ENCODE peak calls at places on chromosomes 6 and 20, in eight cellular contexts. One of them, this sample, is unnamed.

GRCh38 chr20:6769953-6770831 is 2.7 kb downstream of the BMP2 start:
- DNase-seq in activated gamma-delta T cell: no peak
- DNase-seq in EL: no peak
- DNase-seq in GM12878: no peak
- DNase-seq in left ventricle myocardium superior: peak; percentile 56
- DNase-seq in effector memory CD4-positive, alpha-beta T cell: no peak
- DNase-seq in activated CD8-positive, alpha-beta memory T cell treated with anti-CD3 and anti-CD28 coated beads for 48 hours: no peak
- DNase-seq in naive B cell: no peak
- DNase-seq in this sample: peak; percentile 61

GRCh38 chr6:27505209-27506027 is 32.5 kb upstream of the ZNF184 start:
- DNase-seq in naive B cell: peak; percentile 24
- DNase-seq in GM12878: peak; percentile 63
- DNase-seq in effector memory CD4-positive, alpha-beta T cell: peak; percentile 62
- DNase-seq in left ventricle myocardium superior: no peak
- DNase-seq in activated gamma-delta T cell: no peak
- DNase-seq in EL: peak; percentile 82
- DNase-seq in activated CD8-positive, alpha-beta memory T cell treated with anti-CD3 and anti-CD28 coated beads for 48 hours: no peak
- DNase-seq in this sample: no peak

GRCh38 chr6:8143945-8144344 is 41.6 kb upstream of the EEF1E1 start:
- DNase-seq in left ventricle myocardium superior: no peak
- DNase-seq in effector memory CD4-positive, alpha-beta T cell: no peak
- DNase-seq in activated CD8-positive, alpha-beta memory T cell treated with anti-CD3 and anti-CD28 coated beads for 48 hours: no peak
- DNase-seq in activated gamma-delta T cell: no peak
- DNase-seq in EL: no peak
- DNase-seq in naive B cell: no peak
- DNase-seq in GM12878: no peak
- DNase-seq in this sample: no peak

GRCh38 chr6:127366281-127367022 is 23.0 kb upstream of the ECHDC1 start:
- DNase-seq in left ventricle myocardium superior: no peak
- DNase-seq in GM12878: no peak
- DNase-seq in effector memory CD4-positive, alpha-beta T cell: no peak
- DNase-seq in EL: peak; percentile 99
- DNase-seq in activated gamma-delta T cell: no peak
- DNase-seq in activated CD8-positive, alpha-beta memory T cell treated with anti-CD3 and anti-CD28 coated beads for 48 hours: no peak
- DNase-seq in naive B cell: no peak
- DNase-seq in this sample: no peak

GRCh38 chr6:4516206-4516605 is 260.0 kb upstream of the CDYL start:
- DNase-seq in left ventricle myocardium superior: no peak
- DNase-seq in EL: no peak
- DNase-seq in naive B cell: no peak
- DNase-seq in GM12878: no peak
- DNase-seq in activated gamma-delta T cell: no peak
- DNase-seq in effector memory CD4-positive, alpha-beta T cell: no peak
- DNase-seq in activated CD8-positive, alpha-beta memory T cell treated with anti-CD3 and anti-CD28 coated beads for 48 hours: no peak
- DNase-seq in this sample: no peak

GRCh38 chr6:108896111-108896661 is 48.0 kb downstream of the ARMC2 start:
- DNase-seq in activated CD8-positive, alpha-beta memory T cell treated with anti-CD3 and anti-CD28 coated beads for 48 hours: no peak
- DNase-seq in left ventricle myocardium superior: no peak
- DNase-seq in naive B cell: no peak
- DNase-seq in EL: peak; percentile 76
- DNase-seq in activated gamma-delta T cell: no peak
- DNase-seq in effector memory CD4-positive, alpha-beta T cell: no peak
- DNase-seq in GM12878: no peak
- DNase-seq in this sample: no peak

GRCh38 chr6:35736293-35736894 is 438 bp upstream of the ARMC12 start:
- DNase-seq in effector memory CD4-positive, alpha-beta T cell: peak; percentile 67
- DNase-seq in naive B cell: peak; percentile 82
- DNase-seq in left ventricle myocardium superior: peak; percentile 81
- DNase-seq in EL: peak; percentile 71
- DNase-seq in activated gamma-delta T cell: no peak
- DNase-seq in GM12878: no peak
- DNase-seq in activated CD8-positive, alpha-beta memory T cell treated with anti-CD3 and anti-CD28 coated beads for 48 hours: peak; percentile 81
- DNase-seq in this sample: peak; percentile 88

GRCh38 chr20:24478584-24478983 is 9.2 kb downstream of the SYNDIG1 start:
- DNase-seq in naive B cell: no peak
- DNase-seq in GM12878: no peak
- DNase-seq in activated gamma-delta T cell: no peak
- DNase-seq in effector memory CD4-positive, alpha-beta T cell: no peak
- DNase-seq in left ventricle myocardium superior: no peak
- DNase-seq in EL: no peak
- DNase-seq in activated CD8-positive, alpha-beta memory T cell treated with anti-CD3 and anti-CD28 coated beads for 48 hours: no peak
- DNase-seq in this sample: no peak

GRCh38 chr20:10469599-10469998 is 34.5 kb downstream of the SLX4IP start:
- DNase-seq in GM12878: no peak
- DNase-seq in EL: peak; percentile 74
- DNase-seq in left ventricle myocardium superior: no peak
- DNase-seq in activated gamma-delta T cell: no peak
- DNase-seq in effector memory CD4-positive, alpha-beta T cell: no peak
- DNase-seq in activated CD8-positive, alpha-beta memory T cell treated with anti-CD3 and anti-CD28 coated beads for 48 hours: no peak
- DNase-seq in naive B cell: no peak
- DNase-seq in this sample: no peak

GRCh38 chr20:63284544-63284949 is 8.4 kb upstream of the COL20A1 start:
- DNase-seq in naive B cell: no peak
- DNase-seq in GM12878: no peak
- DNase-seq in activated CD8-positive, alpha-beta memory T cell treated with anti-CD3 and anti-CD28 coated beads for 48 hours: no peak
- DNase-seq in effector memory CD4-positive, alpha-beta T cell: no peak
- DNase-seq in left ventricle myocardium superior: no peak
- DNase-seq in activated gamma-delta T cell: no peak
- DNase-seq in EL: no peak
- DNase-seq in this sample: no peak

GRCh38 chr20:50371878-50372769 is 138.1 kb upstream of the PTPN1 start:
- DNase-seq in activated gamma-delta T cell: no peak
- DNase-seq in effector memory CD4-positive, alpha-beta T cell: no peak
- DNase-seq in GM12878: no peak
- DNase-seq in activated CD8-positive, alpha-beta memory T cell treated with anti-CD3 and anti-CD28 coated beads for 48 hours: no peak
- DNase-seq in EL: no peak
- DNase-seq in left ventricle myocardium superior: no peak
- DNase-seq in naive B cell: no peak
- DNase-seq in this sample: no peak

GRCh38 chr20:59042151-59042795 is at the start of gene PRELID3B:
- DNase-seq in EL: peak; percentile 44
- DNase-seq in effector memory CD4-positive, alpha-beta T cell: no peak
- DNase-seq in GM12878: no peak
- DNase-seq in left ventricle myocardium superior: no peak
- DNase-seq in naive B cell: no peak
- DNase-seq in activated CD8-positive, alpha-beta memory T cell treated with anti-CD3 and anti-CD28 coated beads for 48 hours: no peak
- DNase-seq in activated gamma-delta T cell: peak; percentile 42
- DNase-seq in this sample: no peak

GRCh38 chr6:54491431-54491830 is 183.2 kb downstream of the TINAG start:
- DNase-seq in GM12878: no peak
- DNase-seq in naive B cell: no peak
- DNase-seq in effector memory CD4-positive, alpha-beta T cell: no peak
- DNase-seq in EL: peak; percentile 13
- DNase-seq in left ventricle myocardium superior: no peak
- DNase-seq in activated CD8-positive, alpha-beta memory T cell treated with anti-CD3 and anti-CD28 coated beads for 48 hours: no peak
- DNase-seq in activated gamma-delta T cell: no peak
- DNase-seq in this sample: no peak

GRCh38 chr20:50691585-50692552 is 527 bp upstream of the RIPOR3 start:
- DNase-seq in effector memory CD4-positive, alpha-beta T cell: no peak
- DNase-seq in activated gamma-delta T cell: no peak
- DNase-seq in EL: peak; percentile 35
- DNase-seq in naive B cell: no peak
- DNase-seq in activated CD8-positive, alpha-beta memory T cell treated with anti-CD3 and anti-CD28 coated beads for 48 hours: no peak
- DNase-seq in GM12878: no peak
- DNase-seq in left ventricle myocardium superior: no peak
- DNase-seq in this sample: no peak

GRCh38 chr20:23325107-23325506 is 25.5 kb upstream of the NXT1 start:
- DNase-seq in GM12878: no peak
- DNase-seq in activated gamma-delta T cell: no peak
- DNase-seq in activated CD8-positive, alpha-beta memory T cell treated with anti-CD3 and anti-CD28 coated beads for 48 hours: no peak
- DNase-seq in EL: no peak
- DNase-seq in left ventricle myocardium superior: no peak
- DNase-seq in effector memory CD4-positive, alpha-beta T cell: no peak
- DNase-seq in naive B cell: no peak
- DNase-seq in this sample: no peak

GRCh38 chr6:148269386-148269785 is 73.3 kb upstream of the SASH1 start:
- DNase-seq in left ventricle myocardium superior: no peak
- DNase-seq in effector memory CD4-positive, alpha-beta T cell: no peak
- DNase-seq in naive B cell: no peak
- DNase-seq in activated gamma-delta T cell: no peak
- DNase-seq in GM12878: no peak
- DNase-seq in EL: no peak
- DNase-seq in activated CD8-positive, alpha-beta memory T cell treated with anti-CD3 and anti-CD28 coated beads for 48 hours: no peak
- DNase-seq in this sample: no peak

GRCh38 chr6:28496099-28496779 is 19.4 kb downstream of the GPX6 start:
- DNase-seq in EL: no peak
- DNase-seq in activated CD8-positive, alpha-beta memory T cell treated with anti-CD3 and anti-CD28 coated beads for 48 hours: no peak
- DNase-seq in effector memory CD4-positive, alpha-beta T cell: no peak
- DNase-seq in GM12878: no peak
- DNase-seq in naive B cell: no peak
- DNase-seq in activated gamma-delta T cell: no peak
- DNase-seq in left ventricle myocardium superior: no peak
- DNase-seq in this sample: no peak

GRCh38 chr20:57393321-57394086 is 2.3 kb downstream of the RBM38 start:
- DNase-seq in left ventricle myocardium superior: no peak
- DNase-seq in EL: no peak
- DNase-seq in effector memory CD4-positive, alpha-beta T cell: no peak
- DNase-seq in activated CD8-positive, alpha-beta memory T cell treated with anti-CD3 and anti-CD28 coated beads for 48 hours: no peak
- DNase-seq in activated gamma-delta T cell: no peak
- DNase-seq in GM12878: no peak
- DNase-seq in naive B cell: no peak
- DNase-seq in this sample: no peak

GRCh38 chr6:151448623-151449022 is 3.3 kb downstream of the RMND1 start:
- DNase-seq in naive B cell: no peak
- DNase-seq in GM12878: no peak
- DNase-seq in effector memory CD4-positive, alpha-beta T cell: no peak
- DNase-seq in activated gamma-delta T cell: no peak
- DNase-seq in activated CD8-positive, alpha-beta memory T cell treated with anti-CD3 and anti-CD28 coated beads for 48 hours: no peak
- DNase-seq in EL: no peak
- DNase-seq in left ventricle myocardium superior: no peak
- DNase-seq in this sample: no peak

GRCh38 chr6:15001511-15001910 is 244.4 kb upstream of the JARID2 start:
- DNase-seq in GM12878: no peak
- DNase-seq in effector memory CD4-positive, alpha-beta T cell: no peak
- DNase-seq in left ventricle myocardium superior: no peak
- DNase-seq in EL: no peak
- DNase-seq in naive B cell: no peak
- DNase-seq in activated CD8-positive, alpha-beta memory T cell treated with anti-CD3 and anti-CD28 coated beads for 48 hours: no peak
- DNase-seq in activated gamma-delta T cell: no peak
- DNase-seq in this sample: no peak

GRCh38 chr6:90193359-90193758 is 103.3 kb downstream of the BACH2 start:
- DNase-seq in GM12878: no peak
- DNase-seq in naive B cell: no peak
- DNase-seq in activated CD8-positive, alpha-beta memory T cell treated with anti-CD3 and anti-CD28 coated beads for 48 hours: no peak
- DNase-seq in EL: no peak
- DNase-seq in effector memory CD4-positive, alpha-beta T cell: no peak
- DNase-seq in left ventricle myocardium superior: no peak
- DNase-seq in activated gamma-delta T cell: no peak
- DNase-seq in this sample: no peak

GRCh38 chr6:72250664-72251063 is 364.3 kb downstream of the RIMS1 start:
- DNase-seq in EL: no peak
- DNase-seq in effector memory CD4-positive, alpha-beta T cell: no peak
- DNase-seq in naive B cell: no peak
- DNase-seq in GM12878: no peak
- DNase-seq in activated CD8-positive, alpha-beta memory T cell treated with anti-CD3 and anti-CD28 coated beads for 48 hours: no peak
- DNase-seq in activated gamma-delta T cell: no peak
- DNase-seq in left ventricle myocardium superior: no peak
- DNase-seq in this sample: no peak

GRCh38 chr6:89605861-89606260 is 32.7 kb downstream of the LYRM2 start:
- DNase-seq in GM12878: no peak
- DNase-seq in naive B cell: no peak
- DNase-seq in activated CD8-positive, alpha-beta memory T cell treated with anti-CD3 and anti-CD28 coated beads for 48 hours: no peak
- DNase-seq in activated gamma-delta T cell: no peak
- DNase-seq in left ventricle myocardium superior: no peak
- DNase-seq in effector memory CD4-positive, alpha-beta T cell: no peak
- DNase-seq in EL: no peak
- DNase-seq in this sample: no peak

GRCh38 chr6:148701393-148701774 is 45.4 kb upstream of the UST start:
- DNase-seq in naive B cell: no peak
- DNase-seq in left ventricle myocardium superior: no peak
- DNase-seq in activated CD8-positive, alpha-beta memory T cell treated with anti-CD3 and anti-CD28 coated beads for 48 hours: no peak
- DNase-seq in effector memory CD4-positive, alpha-beta T cell: no peak
- DNase-seq in EL: no peak
- DNase-seq in GM12878: no peak
- DNase-seq in activated gamma-delta T cell: no peak
- DNase-seq in this sample: no peak

GRCh38 chr6:18362058-18362561 is 25.0 kb upstream of the RNF144B start:
- DNase-seq in activated gamma-delta T cell: no peak
- DNase-seq in naive B cell: no peak
- DNase-seq in EL: peak; percentile 82
- DNase-seq in effector memory CD4-positive, alpha-beta T cell: no peak
- DNase-seq in left ventricle myocardium superior: no peak
- DNase-seq in GM12878: no peak
- DNase-seq in activated CD8-positive, alpha-beta memory T cell treated with anti-CD3 and anti-CD28 coated beads for 48 hours: no peak
- DNase-seq in this sample: no peak

GRCh38 chr6:75600694-75601265 is 900 bp upstream of the SENP6 start:
- DNase-seq in activated CD8-positive, alpha-beta memory T cell treated with anti-CD3 and anti-CD28 coated beads for 48 hours: no peak
- DNase-seq in GM12878: no peak
- DNase-seq in EL: no peak
- DNase-seq in effector memory CD4-positive, alpha-beta T cell: no peak
- DNase-seq in left ventricle myocardium superior: no peak
- DNase-seq in naive B cell: no peak
- DNase-seq in activated gamma-delta T cell: no peak
- DNase-seq in this sample: no peak

GRCh38 chr20:62841705-62842212 is 19.9 kb downstream of the TCFL5 start:
- DNase-seq in activated gamma-delta T cell: no peak
- DNase-seq in naive B cell: no peak
- DNase-seq in EL: no peak
- DNase-seq in activated CD8-positive, alpha-beta memory T cell treated with anti-CD3 and anti-CD28 coated beads for 48 hours: no peak
- DNase-seq in effector memory CD4-positive, alpha-beta T cell: no peak
- DNase-seq in left ventricle myocardium superior: peak; percentile 9
- DNase-seq in GM12878: no peak
- DNase-seq in this sample: no peak

GRCh38 chr20:13788167-13788834 is 3.5 kb downstream of the NDUFAF5 start:
- DNase-seq in left ventricle myocardium superior: no peak
- DNase-seq in GM12878: peak; percentile 21
- DNase-seq in EL: peak; percentile 50
- DNase-seq in activated gamma-delta T cell: no peak
- DNase-seq in naive B cell: no peak
- DNase-seq in activated CD8-positive, alpha-beta memory T cell treated with anti-CD3 and anti-CD28 coated beads for 48 hours: no peak
- DNase-seq in effector memory CD4-positive, alpha-beta T cell: no peak
- DNase-seq in this sample: no peak

GRCh38 chr6:135675026-135675425 is 176.5 kb upstream of the PDE7B start:
- DNase-seq in naive B cell: no peak
- DNase-seq in EL: no peak
- DNase-seq in GM12878: no peak
- DNase-seq in activated gamma-delta T cell: no peak
- DNase-seq in left ventricle myocardium superior: no peak
- DNase-seq in effector memory CD4-positive, alpha-beta T cell: no peak
- DNase-seq in activated CD8-positive, alpha-beta memory T cell treated with anti-CD3 and anti-CD28 coated beads for 48 hours: no peak
- DNase-seq in this sample: no peak

GRCh38 chr6:37696220-37696840 is 1.4 kb downstream of the MDGA1 start:
- DNase-seq in activated gamma-delta T cell: peak; percentile 23
- DNase-seq in EL: peak; percentile 50
- DNase-seq in activated CD8-positive, alpha-beta memory T cell treated with anti-CD3 and anti-CD28 coated beads for 48 hours: peak; percentile 18
- DNase-seq in left ventricle myocardium superior: peak; percentile 54
- DNase-seq in effector memory CD4-positive, alpha-beta T cell: no peak
- DNase-seq in naive B cell: peak; percentile 32
- DNase-seq in GM12878: no peak
- DNase-seq in this sample: peak; percentile 48

This sample was measured in mesothelial cell of epicardium.